ENCODE peak calls at places on chromosomes 13 and 19, in seven cellular contexts. W, V, B, Z, J, K and E are unnamed samples. For H3K27me3 and H3K9me3, the result is how much of the 10 kb centered on the place peaks cover.

GRCh38 chr19:38527466-38528136 is 90.2 kb downstream of the MAP4K1 start:
- DNase-seq in W (no peak), V (no peak), B (no peak), Z (no peak), J (no peak), K (peak), E (peak)

GRCh38 chr19:54164369-54165068 is 5.0 kb upstream of the LENG1 start:
- DNase-seq in W (peak), V (peak), B (peak), Z (peak), J (no peak), K (peak), E (peak)

GRCh38 chr13:113511361-113511760 is 20.9 kb upstream of the DCUN1D2 start:
- DNase-seq in W (no peak), V (no peak), B (no peak), Z (no peak), J (no peak), K (no peak), E (no peak)

GRCh38 chr19:8212212-8212611 is 3.0 kb downstream of the CERS4 start:
- DNase-seq in W (no peak), V (no peak), B (no peak), Z (no peak), J (no peak), K (no peak), E (no peak)

GRCh38 chr13:112448621-112449544 is 72.7 kb downstream of the SPACA7 start:
- DNase-seq in W (peak), V (no peak), B (peak), Z (no peak), J (peak), K (no peak), E (no peak)

GRCh38 chr13:67106502-67107057 is 123.6 kb downstream of the PCDH9 start:
- DNase-seq in W (no peak), V (no peak), B (no peak), Z (no peak), J (no peak), K (no peak), E (no peak)

GRCh38 chr19:45514376-45515051 is 7.2 kb downstream of the VASP start:
- DNase-seq in W (peak), V (no peak), B (peak), Z (peak), J (no peak), K (no peak), E (no peak)

GRCh38 chr19:46016426-46017094 is 6.3 kb downstream of the PGLYRP1 start:
- DNase-seq in W (peak), V (peak), B (peak), Z (peak), J (peak), K (peak), E (peak)

GRCh38 chr19:7104783-7105447 is 35.4 kb downstream of the ZNF557 start:
- DNase-seq in W (no peak), V (no peak), B (no peak), Z (no peak), J (no peak), K (no peak), E (no peak)

GRCh38 chr13:98937911-98938381 is 39.9 kb downstream of the DOCK9 start:
- DNase-seq in W (no peak), V (peak), B (no peak), Z (no peak), J (no peak), K (peak), E (no peak)

GRCh38 chr19:11693505-11694499 is 44.9 kb downstream of the ZNF823 start:
- DNase-seq in W (no peak), V (peak), B (peak), Z (no peak), J (peak), K (peak), E (peak)

GRCh38 chr13:47499358-47500150 is 501.5 kb downstream of the SUCLA2 start:
- DNase-seq in W (no peak), V (no peak), B (no peak), Z (no peak), J (no peak), K (no peak), E (peak)

GRCh38 chr19:3575260-3575741 is 2.6 kb downstream of the HMG20B start:
- DNase-seq in W (no peak), V (peak), B (peak), Z (no peak), J (peak), K (peak), E (no peak)

GRCh38 chr19:40933025-40933424 is 51.0 kb upstream of the CYP2A7 start:
- DNase-seq in W (no peak), V (peak), B (no peak), Z (no peak), J (no peak), K (peak), E (peak)

GRCh38 chr19:34253711-34254551 is 423 bp upstream of the GARRE1 start:
- DNase-seq in W (peak), V (peak), B (peak), Z (peak), J (no peak), K (peak), E (no peak)

GRCh38 chr19:45874620-45874966 is 10.5 kb downstream of the FOXA3 start:
- DNase-seq in W (no peak), V (no peak), B (no peak), Z (no peak), J (no peak), K (no peak), E (no peak)

GRCh38 chr19:10767726-10768125 is 49.8 kb downstream of the DNM2 start:
- DNase-seq in W (no peak), V (no peak), B (no peak), Z (no peak), J (no peak), K (no peak), E (no peak)

GRCh38 chr13:25806304-25806974 is 245.4 kb downstream of the SHISA2 start:
- DNase-seq in W (no peak), V (no peak), B (no peak), Z (no peak), J (no peak), K (no peak), E (no peak)

GRCh38 chr19:50550594-50550966 is 17.7 kb downstream of the LRRC4B start:
- DNase-seq in W (no peak), V (no peak), B (no peak), Z (no peak), J (no peak), K (no peak), E (no peak)

GRCh38 chr19:50551034-50551712 is 17.1 kb downstream of the LRRC4B start:
- DNase-seq in W (no peak), V (peak), B (no peak), Z (no peak), J (peak), K (no peak), E (no peak)

GRCh38 chr19:50548191-50549058 is 19.8 kb downstream of the LRRC4B start:
- DNase-seq in W (no peak), V (no peak), B (no peak), Z (no peak), J (no peak), K (no peak), E (no peak)

GRCh38 chr19:50549059-50549926 is 18.9 kb downstream of the LRRC4B start:
- DNase-seq in W (no peak), V (no peak), B (no peak), Z (no peak), J (no peak), K (no peak), E (no peak)

GRCh38 chr19:50549927-50550593 is 18.2 kb downstream of the LRRC4B start:
- DNase-seq in W (no peak), V (no peak), B (no peak), Z (no peak), J (no peak), K (no peak), E (no peak)
- H3K27me3 ChIP-seq in W (under half), V (half or more), B (under half), Z (under half), J (under half), K (under half), E (under half)

GRCh38 chr13:20772401-20773131 is 1.2 kb downstream of the EEF1AKMT1 start:
- DNase-seq in W (no peak), V (no peak), B (no peak), Z (no peak), J (no peak), K (no peak), E (peak)
- H3K9me3 ChIP-seq in W (under half), V (under half), B (under half), Z (under half), J (under half), K (under half), E (under half)

GRCh38 chr13:33800646-33801186 is 17.2 kb upstream of the RFC3 start:
- DNase-seq in W (no peak), V (no peak), B (no peak), Z (no peak), J (no peak), K (no peak), E (no peak)
- TF ChIP-seq CTCF in W (no peak), V (no peak), B (no peak), Z (no peak), J (no peak), K (no peak), E (no peak)

DNA sequence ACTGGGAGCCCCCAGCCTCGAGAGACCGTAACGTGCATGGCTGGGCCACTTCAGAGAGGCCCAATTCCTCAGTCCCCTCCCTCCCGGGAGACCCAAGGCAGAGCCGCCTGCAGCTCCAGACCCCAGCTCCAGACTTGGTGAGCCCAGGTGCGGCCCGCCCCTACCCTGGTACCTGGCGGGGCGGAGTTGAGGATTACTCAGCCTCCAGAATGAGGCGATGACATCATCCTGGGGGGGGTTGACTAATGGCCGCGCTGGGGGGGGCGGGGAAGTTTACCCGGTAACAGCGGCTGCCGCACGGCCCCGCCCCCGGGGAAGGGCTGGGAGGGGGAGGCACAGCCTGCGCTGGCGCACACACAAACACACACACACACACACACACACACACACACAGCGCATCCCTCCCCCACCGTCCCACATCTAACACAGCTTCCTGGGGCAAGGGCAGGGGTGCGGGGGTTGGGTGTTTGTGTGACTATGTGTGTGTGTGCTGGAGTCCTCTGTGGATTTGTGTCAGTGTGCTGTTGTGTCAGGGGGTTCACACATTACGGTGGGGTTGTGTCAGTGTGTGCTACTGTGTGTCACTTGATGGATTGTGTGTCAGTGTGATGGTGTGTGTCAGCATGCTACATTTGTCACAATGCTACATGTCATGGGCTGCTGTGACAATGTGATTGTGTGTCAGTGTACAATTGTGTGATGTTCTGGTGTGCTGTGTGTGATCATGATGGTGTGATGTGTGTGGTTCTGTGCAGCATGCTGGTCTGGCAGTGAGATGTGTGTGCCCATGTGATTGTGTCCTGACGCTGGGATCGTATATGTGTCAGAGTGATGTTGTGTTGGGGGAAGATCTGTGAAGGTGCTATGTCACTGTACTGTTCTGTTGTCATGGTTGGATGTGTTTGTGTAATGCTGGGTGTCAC is 10.3 kb upstream of the BBC3 start:
- DNase-seq in W (peak), V (peak), B (peak), Z (peak), J (peak), K (peak), E (peak)
- H3K27me3 ChIP-seq in W (under half), V (under half), B (under half), Z (under half), J (under half), K (under half), E (under half)

DNA sequence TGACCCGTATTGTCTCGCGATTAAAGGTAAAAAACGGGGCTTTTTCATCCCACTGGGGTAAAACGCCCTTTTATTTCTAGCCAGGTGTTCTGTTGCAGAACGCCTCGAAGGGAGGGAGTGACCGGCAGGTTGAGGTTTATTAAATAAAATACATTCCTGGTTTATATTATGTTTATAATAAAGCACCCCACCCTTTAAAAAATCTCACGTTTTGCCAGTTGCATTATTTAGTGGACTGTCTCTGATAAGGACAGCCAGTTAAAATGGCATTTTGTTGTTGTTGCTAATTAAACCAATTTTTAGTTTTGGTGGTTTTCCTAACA is 25.1 kb upstream of the ZNF850 start:
- DNase-seq in W (no peak), V (no peak), B (no peak), Z (no peak), J (no peak), K (no peak), E (no peak)
- H3K9me3 ChIP-seq in W (under half), V (under half), B (under half), Z (under half), J (under half), K (under half), E (under half)

GRCh38 chr13:39684531-39685137 is 29.2 kb downstream of the COG6 start:
- DNase-seq in W (no peak), V (peak), B (no peak), Z (no peak), J (peak), K (no peak), E (peak)
- TF ChIP-seq CTCF in W (peak), V (peak), B (no peak), Z (peak), J (peak), K (peak), E (peak)